ENCODE peak calls at places on chromosomes 7 and 10, in eight cellular contexts. P is RWPE1, E is germinal center, L is NCI-H510A, M is lower lobe of right lung, B is prostate gland, T is NCI-H2081 treated with DMSO at 0.1 percent for 48 hours, U is Karpas-422. N is an unnamed sample.

GRCh38 chr7:37267251-37267650 is 181.4 kb downstream of the ELMO1 start:
- DNase-seq in P (no peak), E (no peak), L (no peak), M (no peak), B (no peak), T (no peak), U (no peak), N (no peak)

GRCh38 chr7:115680921-115681320 is 349.6 kb downstream of the TFEC start:
- DNase-seq in P (no peak), E (no peak), L (no peak), M (no peak), B (no peak), T (no peak), U (no peak), N (no peak)

GRCh38 chr10:397321-398068 is 262.2 kb downstream of the ZMYND11 start:
- DNase-seq in P (no peak), E (no peak), L (peak; percentile 23), M (no peak), B (no peak), T (no peak), U (no peak), N (no peak)

GRCh38 chr10:95588025-95588424 is 26.9 kb upstream of the SORBS1 start:
- DNase-seq in P (no peak), E (no peak), L (no peak), M (no peak), B (no peak), T (no peak), U (no peak), N (no peak)

GRCh38 chr10:42958142-42958868 is 118.6 kb upstream of the RET start:
- DNase-seq in P (no peak), E (no peak), L (no peak), M (no peak), B (peak; percentile 24), T (no peak), U (no peak), N (no peak)

GRCh38 chr10:123743441-123744225 is 77.5 kb downstream of the GPR26 start:
- DNase-seq in P (no peak), E (no peak), L (no peak), M (no peak), B (no peak), T (no peak), U (no peak), N (no peak)

GRCh38 chr7:104156842-104157277 is 51.0 kb downstream of the ORC5 start:
- DNase-seq in P (no peak), E (no peak), L (no peak), M (no peak), B (no peak), T (no peak), U (peak; percentile 67), N (no peak)

GRCh38 chr7:140426130-140426529 is 22.3 kb downstream of the RAB19 start:
- DNase-seq in P (no peak), E (no peak), L (no peak), M (no peak), B (no peak), T (no peak), U (no peak), N (no peak)

GRCh38 chr10:6815346-6815745 is 235.3 kb upstream of the PRKCQ start:
- DNase-seq in P (no peak), E (no peak), L (no peak), M (no peak), B (no peak), T (no peak), U (no peak), N (no peak)

GRCh38 chr7:2517004-2517403 is 2.6 kb upstream of the LFNG start:
- DNase-seq in P (peak; percentile 32), E (no peak), L (no peak), M (no peak), B (no peak), T (no peak), U (no peak), N (no peak)

N was measured in GOT3.